ENCODE peak calls at places on chromosomes 7 and 10, in four cellular contexts. One of them, this sample, is unnamed.

GRCh38 chr7:69403169-69403568 is 195.1 kb upstream of the AUTS2 start:
- DNase-seq in cardiac fibroblast: no peak
- DNase-seq in AG04450: no peak
- DNase-seq in GM12865: peak
- DNase-seq in this sample: no peak

GRCh38 chr10:83536426-83536825 is 602.9 kb upstream of the GHITM start:
- DNase-seq in cardiac fibroblast: no peak
- DNase-seq in AG04450: no peak
- DNase-seq in GM12865: no peak
- DNase-seq in this sample: no peak

GRCh38 chr7:44971188-44971907 is 7.5 kb downstream of the MYO1G start:
- DNase-seq in cardiac fibroblast: no peak
- DNase-seq in AG04450: no peak
- DNase-seq in GM12865: no peak
- DNase-seq in this sample: no peak

GRCh38 chr10:5094265-5095205 is at the start of gene AKR1C3:
- DNase-seq in cardiac fibroblast: peak
- DNase-seq in AG04450: peak
- DNase-seq in GM12865: peak
- DNase-seq in this sample: peak

GRCh38 chr7:136530831-136531230 is 337.6 kb upstream of the CHRM2 start:
- DNase-seq in cardiac fibroblast: no peak
- DNase-seq in AG04450: no peak
- DNase-seq in GM12865: no peak
- DNase-seq in this sample: no peak

GRCh38 chr7:34066411-34066810 is 161.1 kb downstream of the BMPER start:
- DNase-seq in cardiac fibroblast: no peak
- DNase-seq in AG04450: no peak
- DNase-seq in GM12865: no peak
- DNase-seq in this sample: no peak

GRCh38 chr7:41771717-41772116 is 68.8 kb upstream of the INHBA start:
- DNase-seq in cardiac fibroblast: no peak
- DNase-seq in AG04450: no peak
- DNase-seq in GM12865: no peak
- DNase-seq in this sample: no peak

GRCh38 chr7:2661096-2661449 is 26.9 kb upstream of the AMZ1 start:
- DNase-seq in cardiac fibroblast: no peak
- DNase-seq in AG04450: no peak
- DNase-seq in GM12865: no peak
- DNase-seq in this sample: no peak

GRCh38 chr7:88480266-88480665 is 173.6 kb upstream of the STEAP4 start:
- DNase-seq in cardiac fibroblast: no peak
- DNase-seq in AG04450: no peak
- DNase-seq in GM12865: no peak
- DNase-seq in this sample: no peak

GRCh38 chr10:7484456-7485266 is 73.8 kb upstream of the SFMBT2 start:
- DNase-seq in cardiac fibroblast: no peak
- DNase-seq in AG04450: no peak
- DNase-seq in GM12865: peak
- DNase-seq in this sample: no peak

GRCh38 chr10:122075171-122075570 is 86.2 kb downstream of the TACC2 start:
- DNase-seq in cardiac fibroblast: no peak
- DNase-seq in AG04450: no peak
- DNase-seq in GM12865: no peak
- DNase-seq in this sample: no peak

GRCh38 chr7:118870187-118870586 is 645.7 kb downstream of the ANKRD7 start:
- DNase-seq in cardiac fibroblast: no peak
- DNase-seq in AG04450: no peak
- DNase-seq in GM12865: peak
- DNase-seq in this sample: no peak

GRCh38 chr7:155734445-155734809 is 77.8 kb downstream of the SHH start:
- DNase-seq in cardiac fibroblast: no peak
- DNase-seq in AG04450: no peak
- DNase-seq in GM12865: no peak
- DNase-seq in this sample: no peak

GRCh38 chr7:75611557-75612178 is 119.5 kb downstream of the SPDYE5 start:
- DNase-seq in cardiac fibroblast: peak
- DNase-seq in AG04450: no peak
- DNase-seq in GM12865: no peak
- DNase-seq in this sample: no peak

GRCh38 chr7:84939888-84940287 is 247.0 kb downstream of the SEMA3D start:
- DNase-seq in cardiac fibroblast: no peak
- DNase-seq in AG04450: no peak
- DNase-seq in GM12865: no peak
- DNase-seq in this sample: no peak

GRCh38 chr7:116583653-116584052 is 58.8 kb downstream of the CAV1 start:
- DNase-seq in cardiac fibroblast: no peak
- DNase-seq in AG04450: no peak
- DNase-seq in GM12865: peak
- DNase-seq in this sample: no peak

GRCh38 chr7:7989985-7990761 is 21.6 kb downstream of the GLCCI1 start:
- DNase-seq in cardiac fibroblast: no peak
- DNase-seq in AG04450: no peak
- DNase-seq in GM12865: no peak
- DNase-seq in this sample: no peak

GRCh38 chr7:72753781-72754180 is 74.2 kb downstream of the TYW1B start:
- DNase-seq in cardiac fibroblast: no peak
- DNase-seq in AG04450: no peak
- DNase-seq in GM12865: no peak
- DNase-seq in this sample: no peak

GRCh38 chr10:9301554-9301953 is 1247.1 kb downstream of the GATA3 start:
- DNase-seq in cardiac fibroblast: no peak
- DNase-seq in AG04450: no peak
- DNase-seq in GM12865: no peak
- DNase-seq in this sample: no peak

GRCh38 chr10:133261726-133262325 is 14.8 kb downstream of the ADAM8 start:
- DNase-seq in cardiac fibroblast: peak
- DNase-seq in AG04450: no peak
- DNase-seq in GM12865: peak
- DNase-seq in this sample: no peak

GRCh38 chr10:29067161-29067560 is 221.7 kb upstream of the LYZL1 start:
- DNase-seq in cardiac fibroblast: peak
- DNase-seq in AG04450: no peak
- DNase-seq in GM12865: no peak
- DNase-seq in this sample: peak

GRCh38 chr7:110922906-110923305 is 168.0 kb upstream of the LRRN3 start:
- DNase-seq in cardiac fibroblast: peak
- DNase-seq in AG04450: no peak
- DNase-seq in GM12865: no peak
- DNase-seq in this sample: peak

GRCh38 chr10:108801775-108802516 is 1121.4 kb downstream of the XPNPEP1 start:
- DNase-seq in cardiac fibroblast: peak
- DNase-seq in AG04450: peak
- DNase-seq in GM12865: no peak
- DNase-seq in this sample: peak

GRCh38 chr7:41425926-41426325 is 277.0 kb downstream of the INHBA start:
- DNase-seq in cardiac fibroblast: peak
- DNase-seq in AG04450: peak
- DNase-seq in GM12865: no peak
- DNase-seq in this sample: peak

GRCh38 chr10:63554666-63555065 is 33.5 kb downstream of the REEP3 start:
- DNase-seq in cardiac fibroblast: peak
- DNase-seq in AG04450: peak
- DNase-seq in GM12865: peak
- DNase-seq in this sample: peak

GRCh38 chr10:60846173-60846572 is 67.9 kb downstream of the CDK1 start:
- DNase-seq in cardiac fibroblast: peak
- DNase-seq in AG04450: peak
- DNase-seq in GM12865: no peak
- DNase-seq in this sample: no peak

GRCh38 chr7:152162287-152162686 is 136.8 kb downstream of the GALNT11 start:
- DNase-seq in cardiac fibroblast: no peak
- DNase-seq in AG04450: no peak
- DNase-seq in GM12865: no peak
- DNase-seq in this sample: no peak

GRCh38 chr7:159065852-159066480 is 78.7 kb downstream of the VIPR2 start:
- DNase-seq in cardiac fibroblast: no peak
- DNase-seq in AG04450: no peak
- DNase-seq in GM12865: no peak
- DNase-seq in this sample: no peak

GRCh38 chr10:84204122-84204521 is 9.8 kb downstream of the CDHR1 start:
- DNase-seq in cardiac fibroblast: no peak
- DNase-seq in AG04450: no peak
- DNase-seq in GM12865: peak
- DNase-seq in this sample: no peak

GRCh38 chr10:42754155-42755027 is 28.2 kb upstream of the BMS1 start:
- DNase-seq in cardiac fibroblast: peak
- DNase-seq in AG04450: no peak
- DNase-seq in GM12865: no peak
- DNase-seq in this sample: no peak

DNA sequence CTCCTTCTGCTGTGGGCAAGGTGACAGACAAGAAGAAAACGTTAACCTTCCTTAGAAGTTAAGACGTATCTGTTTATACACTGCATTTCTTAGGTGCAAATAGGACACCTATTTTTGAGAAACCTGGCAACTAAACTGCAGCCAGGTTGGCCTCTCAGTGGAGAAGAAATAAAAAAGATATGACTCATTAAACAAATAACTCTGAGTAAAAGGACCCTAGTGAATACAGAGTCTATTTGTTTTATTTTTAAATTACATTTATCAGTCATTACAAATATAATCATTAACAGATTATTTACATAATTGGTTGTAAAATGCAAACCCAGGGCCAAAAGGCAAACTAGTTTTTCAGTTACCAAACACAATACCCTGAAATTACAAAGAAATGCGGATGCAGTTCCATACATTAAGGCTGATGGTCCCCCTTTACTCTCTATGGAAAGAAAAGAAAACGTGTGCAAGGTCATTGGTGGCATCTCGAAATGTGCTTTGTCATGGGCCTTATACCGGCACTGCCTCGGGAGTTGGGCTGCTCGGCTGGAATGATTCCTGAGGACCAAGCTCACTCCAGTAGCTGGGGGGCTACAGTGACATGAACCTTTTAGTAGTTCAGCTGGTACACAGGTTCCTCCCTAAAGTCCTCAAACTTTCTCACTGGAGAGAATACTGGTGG is 38.4 kb downstream of the ADRB1 start:
- DNase-seq in cardiac fibroblast: no peak
- DNase-seq in AG04450: no peak
- DNase-seq in GM12865: no peak
- DNase-seq in this sample: no peak
- H3K4me3 ChIP-seq in cardiac fibroblast: no peak
- H3K4me3 ChIP-seq in AG04450: no peak
- H3K4me3 ChIP-seq in GM12865: no peak
- H3K4me3 ChIP-seq in this sample: no peak

GRCh38 chr10:130160775-130161174 is 24.6 kb downstream of the GLRX3 start:
- DNase-seq in cardiac fibroblast: no peak
- DNase-seq in AG04450: no peak
- DNase-seq in GM12865: peak
- DNase-seq in this sample: no peak
- TF ChIP-seq CTCF in cardiac fibroblast: no peak
- TF ChIP-seq CTCF in AG04450: peak
- TF ChIP-seq CTCF in GM12865: peak
- TF ChIP-seq CTCF in this sample: no peak

DNA sequence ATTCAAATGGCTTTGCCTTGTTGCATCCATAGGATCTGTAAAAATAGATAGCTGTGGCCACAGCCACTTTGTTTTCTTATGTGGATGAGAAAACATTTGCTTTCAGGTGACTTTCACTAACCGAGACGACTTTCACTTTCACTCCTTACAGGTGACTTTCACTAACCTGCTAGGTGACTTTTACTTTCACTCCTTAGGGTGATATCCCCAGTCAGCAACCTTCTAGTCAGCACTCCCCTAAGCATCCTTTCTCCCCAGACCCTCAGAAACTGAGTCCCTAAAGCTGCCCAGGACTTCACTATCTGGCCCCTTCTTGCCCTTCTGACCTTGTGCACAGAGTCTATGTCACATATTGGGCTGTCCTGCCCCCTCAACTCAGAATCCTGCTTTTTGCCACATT is 177.5 kb downstream of the RELN start:
- DNase-seq in cardiac fibroblast: no peak
- DNase-seq in AG04450: no peak
- DNase-seq in GM12865: peak
- DNase-seq in this sample: no peak
- H3K4me3 ChIP-seq in cardiac fibroblast: no peak
- H3K4me3 ChIP-seq in AG04450: no peak
- H3K4me3 ChIP-seq in GM12865: no peak
- H3K4me3 ChIP-seq in this sample: no peak

GRCh38 chr7:47231627-47232026 is 350.3 kb downstream of the TNS3 start:
- DNase-seq in cardiac fibroblast: no peak
- DNase-seq in AG04450: no peak
- DNase-seq in GM12865: no peak
- DNase-seq in this sample: no peak

GRCh38 chr7:47231081-47231480 is 350.8 kb downstream of the TNS3 start:
- DNase-seq in cardiac fibroblast: no peak
- DNase-seq in AG04450: no peak
- DNase-seq in GM12865: no peak
- DNase-seq in this sample: no peak

GRCh38 chr7:47236480-47237208 is 345.3 kb downstream of the TNS3 start:
- DNase-seq in cardiac fibroblast: no peak
- DNase-seq in AG04450: no peak
- DNase-seq in GM12865: no peak
- DNase-seq in this sample: no peak

GRCh38 chr7:47233996-47234395 is 347.9 kb downstream of the TNS3 start:
- DNase-seq in cardiac fibroblast: no peak
- DNase-seq in AG04450: no peak
- DNase-seq in GM12865: no peak
- DNase-seq in this sample: peak

DNA sequence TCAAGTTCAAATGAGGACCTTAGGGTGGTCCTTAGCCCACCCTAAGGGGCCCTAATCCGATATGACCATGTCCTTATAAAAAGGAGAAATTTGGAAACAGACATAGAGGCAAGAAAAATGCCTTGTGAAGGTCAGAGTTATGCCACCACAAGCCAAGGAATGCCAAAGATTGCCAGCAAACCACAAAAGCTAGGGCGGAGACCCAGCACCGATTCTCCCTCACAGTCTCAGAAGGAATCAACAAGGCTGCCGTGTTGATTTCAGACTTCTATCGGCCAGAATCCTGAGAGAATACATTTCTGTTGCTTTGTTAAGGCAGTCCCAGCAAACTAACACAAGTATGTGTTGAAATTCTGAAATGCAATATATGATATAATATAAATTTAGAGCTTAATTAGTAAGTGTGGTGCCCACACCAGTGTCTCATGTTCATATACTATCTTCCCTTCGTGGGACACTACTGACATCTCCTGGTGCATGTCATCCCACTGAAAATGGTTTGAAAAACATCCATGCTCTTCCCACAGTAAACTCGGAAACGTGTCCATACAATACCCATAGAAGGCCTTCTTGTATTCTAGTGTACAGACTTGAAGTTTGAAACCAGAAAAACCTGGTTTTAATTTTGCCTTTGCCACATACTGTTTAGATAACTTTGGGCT is 349.0 kb downstream of the TNS3 start:
- DNase-seq in cardiac fibroblast: no peak
- DNase-seq in AG04450: no peak
- DNase-seq in GM12865: no peak
- DNase-seq in this sample: no peak
- TF ChIP-seq CTCF in cardiac fibroblast: no peak
- TF ChIP-seq CTCF in AG04450: no peak
- TF ChIP-seq CTCF in GM12865: no peak
- TF ChIP-seq CTCF in this sample: no peak

GRCh38 chr10:99975942-99976809 is 33.6 kb downstream of the DNMBP start:
- DNase-seq in cardiac fibroblast: peak
- DNase-seq in AG04450: no peak
- DNase-seq in GM12865: peak
- DNase-seq in this sample: no peak
- H3K4me3 ChIP-seq in cardiac fibroblast: no peak
- H3K4me3 ChIP-seq in AG04450: peak
- H3K4me3 ChIP-seq in GM12865: no peak
- H3K4me3 ChIP-seq in this sample: no peak